ENCODE peak calls at places on chromosome X, in four cellular contexts. L, B, V and T are unnamed samples.

GRCh38 chrX:131816551-131817136 is 206.5 kb upstream of the STK26 start:
- DNase-seq in L (peak), B (no peak), V (peak), T (peak)

GRCh38 chrX:151151668-151152267 is 24.6 kb upstream of the GPR50 start:
- DNase-seq in L (peak), B (no peak), V (peak), T (peak)

GRCh38 chrX:17082831-17083230 is 136.4 kb downstream of the REPS2 start:
- DNase-seq in L (no peak), B (no peak), V (no peak), T (no peak)

GRCh38 chrX:149248073-149248625 is 257.0 kb downstream of the IDS start:
- DNase-seq in L (no peak), B (no peak), V (no peak), T (no peak)

GRCh38 chrX:13776387-13776786 is 40.5 kb downstream of the GPM6B start:
- DNase-seq in L (no peak), B (no peak), V (no peak), T (no peak)

GRCh38 chrX:64151911-64152310 is 53.6 kb downstream of the AMER1 start:
- DNase-seq in L (no peak), B (no peak), V (no peak), T (no peak)

GRCh38 chrX:147917700-147918694 is 6.3 kb downstream of the FMR1 start:
- DNase-seq in L (peak), B (no peak), V (peak), T (no peak)

GRCh38 chrX:123924181-123924580 is 37.3 kb upstream of the STAG2 start:
- DNase-seq in L (no peak), B (no peak), V (no peak), T (no peak)

GRCh38 chrX:129015381-129015780 is 507.9 kb downstream of the SMARCA1 start:
- DNase-seq in L (no peak), B (no peak), V (no peak), T (no peak)

GRCh38 chrX:43467608-43468234 is 188.4 kb upstream of the MAOA start:
- DNase-seq in L (no peak), B (no peak), V (no peak), T (no peak)

GRCh38 chrX:18721683-18722499 is 14.4 kb downstream of the PPEF1 start:
- DNase-seq in L (no peak), B (no peak), V (no peak), T (no peak)

GRCh38 chrX:20432048-20432447 is 165.3 kb upstream of the RPS6KA3 start:
- DNase-seq in L (no peak), B (no peak), V (no peak), T (no peak)

GRCh38 chrX:39667191-39667590 is 430.6 kb downstream of the BCOR start:
- DNase-seq in L (no peak), B (no peak), V (no peak), T (no peak)

GRCh38 chrX:150464001-150464400 is 100.9 kb downstream of the MAMLD1 start:
- DNase-seq in L (no peak), B (no peak), V (no peak), T (no peak)

GRCh38 chrX:133674726-133675470 is 259.6 kb upstream of the GPC4 start:
- DNase-seq in L (no peak), B (no peak), V (no peak), T (no peak)

GRCh38 chrX:53095796-53096195 is 1.9 kb downstream of the KANTR start:
- DNase-seq in L (no peak), B (no peak), V (no peak), T (no peak)

GRCh38 chrX:85444613-85445012 is 65.1 kb upstream of the POF1B start:
- DNase-seq in L (no peak), B (no peak), V (no peak), T (no peak)

GRCh38 chrX:123464709-123465108 is 268.1 kb downstream of the THOC2 start:
- DNase-seq in L (no peak), B (no peak), V (no peak), T (no peak)

GRCh38 chrX:45801554-45801953 is 600.9 kb upstream of the DIPK2B start:
- DNase-seq in L (peak), B (no peak), V (no peak), T (no peak)

GRCh38 chrX:31021537-31021936 is 50.3 kb downstream of the FTHL17 start:
- DNase-seq in L (no peak), B (peak), V (no peak), T (no peak)

GRCh38 chrX:120474085-120474484 is 5.0 kb upstream of the LAMP2 start:
- DNase-seq in L (no peak), B (no peak), V (no peak), T (no peak)

GRCh38 chrX:68693481-68694410 is 46.3 kb downstream of the STARD8 start:
- DNase-seq in L (peak), B (peak), V (no peak), T (no peak)

GRCh38 chrX:12554206-12554605 is 237.0 kb upstream of the PRPS2 start:
- DNase-seq in L (no peak), B (no peak), V (no peak), T (no peak)